ENCODE peak calls at places on chromosomes 4 and X, in seven cellular contexts. X is Peyer's patch, G is heart right ventricle, E is body of pancreas, K is OCI-LY7, C is WERI-Rb-1, D is uterus. F is an unnamed sample.
A peak's percentile ranks its signal among the peaks of the same experiment; 100 is the strongest.

GRCh38 chr4:150581611-150582010 is 340 bp upstream of the MAB21L2 start:
- DNase-seq in X (no peak), G (no peak), E (no peak), K (no peak), C (no peak), D (no peak), F (peak; percentile 90)

GRCh38 chrX:20118065-20118824 is 1.5 kb upstream of the MAP7D2 start:
- DNase-seq in X (no peak), G (no peak), E (peak; percentile 62), K (no peak), C (no peak), D (no peak), F (no peak)

GRCh38 chr4:2482693-2483092 is 13.8 kb downstream of the RNF4 start:
- DNase-seq in X (peak; percentile 22), G (no peak), E (peak; percentile 69), K (peak; percentile 55), C (peak; percentile 40), D (no peak), F (no peak)

GRCh38 chr4:151687021-151687640 is 73.7 kb downstream of the GATB start:
- DNase-seq in X (no peak), G (no peak), E (no peak), K (no peak), C (no peak), D (no peak), F (no peak)

GRCh38 chr4:89954906-89955305 is 60.3 kb downstream of the MMRN1 start:
- DNase-seq in X (no peak), G (no peak), E (no peak), K (no peak), C (no peak), D (no peak), F (no peak)

GRCh38 chr4:108272046-108272445 is 103.3 kb upstream of the LEF1 start:
- DNase-seq in X (no peak), G (no peak), E (no peak), K (no peak), C (no peak), D (no peak), F (no peak)

GRCh38 chr4:26060286-26060685 is 146.3 kb downstream of the SMIM20 start:
- DNase-seq in X (no peak), G (no peak), E (no peak), K (no peak), C (no peak), D (no peak), F (no peak)

GRCh38 chr4:37827030-37827705 is 682 bp downstream of the PGM2 start:
- DNase-seq in X (peak; percentile 21), G (no peak), E (no peak), K (peak; percentile 31), C (no peak), D (peak; percentile 24), F (no peak)

GRCh38 chr4:9880411-9881197 is 99.2 kb downstream of the DRD5 start:
- DNase-seq in X (no peak), G (no peak), E (peak; percentile 4), K (no peak), C (peak; percentile 28), D (no peak), F (no peak)

GRCh38 chr4:76630748-76631147 is 195.7 kb downstream of the SHROOM3 start:
- DNase-seq in X (no peak), G (no peak), E (no peak), K (no peak), C (no peak), D (no peak), F (no peak)

GRCh38 chr4:76623217-76624060 is 188.4 kb downstream of the SHROOM3 start:
- DNase-seq in X (no peak), G (no peak), E (peak; percentile 9), K (no peak), C (no peak), D (no peak), F (no peak)

GRCh38 chr4:76625316-76625715 is 190.3 kb downstream of the SHROOM3 start:
- DNase-seq in X (no peak), G (no peak), E (no peak), K (no peak), C (no peak), D (no peak), F (no peak)

GRCh38 chr4:76624271-76624681 is 189.2 kb downstream of the SHROOM3 start:
- DNase-seq in X (no peak), G (no peak), E (peak; percentile 91), K (no peak), C (no peak), D (peak; percentile 52), F (no peak)

DNA sequence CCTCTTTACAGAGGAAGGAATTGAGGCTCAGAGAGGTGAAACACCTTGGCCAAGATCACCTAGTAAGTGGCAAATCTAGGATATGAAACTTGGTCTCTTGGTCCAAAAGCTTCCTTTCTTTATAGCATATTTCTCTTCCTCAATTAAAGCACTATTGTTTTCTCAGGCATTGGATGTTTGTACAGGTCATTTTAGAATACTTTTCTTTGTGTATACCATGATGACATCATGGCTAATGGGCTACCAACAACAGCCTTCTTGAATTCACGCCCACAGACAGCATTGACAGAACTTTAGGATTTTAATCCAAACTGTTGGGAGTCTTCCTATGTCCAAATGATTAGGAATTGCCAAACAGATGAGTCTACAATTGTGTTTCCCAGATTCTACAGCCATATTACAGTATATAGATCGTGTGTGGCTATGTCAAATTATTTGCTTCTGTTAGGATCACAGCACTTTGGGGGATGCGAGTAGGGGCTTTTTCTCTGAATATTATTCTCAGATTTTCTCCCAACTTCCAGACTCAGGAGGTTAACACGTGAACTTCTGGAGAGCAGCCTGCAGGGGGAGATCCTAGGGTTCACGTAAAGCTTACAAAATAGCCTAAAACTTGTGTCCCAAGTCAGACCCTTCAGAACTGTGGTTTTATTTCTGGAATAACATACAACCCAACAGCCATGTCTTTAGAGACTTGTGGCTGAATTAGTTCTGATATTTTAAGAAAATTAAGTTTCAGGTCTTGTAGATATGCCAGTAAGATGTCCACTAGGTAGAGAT is 191.8 kb downstream of the SHROOM3 start:
- DNase-seq in X (no peak), G (no peak), E (no peak), K (no peak), C (no peak), D (no peak), F (peak; percentile 13)
- TF ChIP-seq CTCF in X (no peak), G (peak; percentile 12), E (no peak), K (peak; percentile 48), C (peak; percentile 48), D (no peak), F (peak; percentile 60)

DNA sequence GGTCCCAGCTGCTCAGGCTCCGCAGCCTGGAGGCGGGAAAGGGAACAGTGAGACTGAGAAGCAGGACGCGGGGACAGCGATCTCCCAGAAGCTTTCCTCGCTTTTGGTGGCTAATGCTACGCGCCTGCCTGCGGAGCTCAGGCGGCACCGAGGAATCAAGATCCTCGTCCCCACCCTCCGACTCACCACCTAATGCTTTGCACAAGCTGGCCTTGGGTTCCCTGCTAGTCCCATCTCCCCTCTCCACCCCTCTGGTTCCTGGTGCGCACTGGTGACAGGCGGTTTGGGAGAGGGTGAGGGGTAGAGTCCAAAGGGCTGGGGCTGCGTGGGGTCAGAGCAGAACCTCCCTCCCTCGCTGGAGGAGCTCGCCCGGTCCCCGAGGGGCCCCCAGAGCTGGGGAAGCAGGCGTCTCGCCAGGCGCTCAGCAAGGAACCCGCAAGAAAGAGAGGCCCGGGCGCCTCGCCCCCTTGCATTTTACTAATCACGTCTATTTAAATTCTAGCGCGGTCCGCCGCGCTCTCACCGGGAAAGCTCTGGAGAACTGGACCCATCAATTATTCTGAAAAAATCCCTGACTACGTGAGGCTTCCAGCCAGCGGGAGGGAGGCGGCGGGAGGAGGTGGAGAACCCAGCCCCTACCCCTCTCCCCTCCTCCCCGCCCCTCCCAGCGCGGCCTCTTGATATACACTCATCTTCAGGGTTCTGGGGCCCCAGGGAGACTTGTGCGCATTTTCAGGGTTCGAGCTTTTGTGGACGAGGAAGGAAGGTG is 9.1 kb downstream of the POU4F2 start:
- DNase-seq in X (no peak), G (no peak), E (no peak), K (no peak), C (no peak), D (no peak), F (no peak)
- H3K4me3 ChIP-seq in X (no peak overlapping the region), G (no peak overlapping the region), E (no peak overlapping the region), K (no peak overlapping the region), C (no peak overlapping the region), D (no peak overlapping the region), F (peak overlapping the region; percentile 10)

GRCh38 chr4:6063684-6064083 is 45.5 kb upstream of the C4orf50 start:
- DNase-seq in X (no peak), G (no peak), E (no peak), K (no peak), C (no peak), D (no peak), F (no peak)
- H3K9me3 ChIP-seq in X (peaks cover 9% of the 10 kb centered on the region), G (peaks cover 8% of the 10 kb centered on the region), E (no peaks in the 10 kb centered on the region), K (peaks cover 13% of the 10 kb centered on the region), C (peaks cover 13% of the 10 kb centered on the region), D (peaks cover 10% of the 10 kb centered on the region), F (no peaks in the 10 kb centered on the region)

GRCh38 chr4:148999924-149000323 is 557.7 kb upstream of the NR3C2 start:
- DNase-seq in X (no peak), G (no peak), E (no peak), K (no peak), C (no peak), D (no peak), F (no peak)

DNA sequence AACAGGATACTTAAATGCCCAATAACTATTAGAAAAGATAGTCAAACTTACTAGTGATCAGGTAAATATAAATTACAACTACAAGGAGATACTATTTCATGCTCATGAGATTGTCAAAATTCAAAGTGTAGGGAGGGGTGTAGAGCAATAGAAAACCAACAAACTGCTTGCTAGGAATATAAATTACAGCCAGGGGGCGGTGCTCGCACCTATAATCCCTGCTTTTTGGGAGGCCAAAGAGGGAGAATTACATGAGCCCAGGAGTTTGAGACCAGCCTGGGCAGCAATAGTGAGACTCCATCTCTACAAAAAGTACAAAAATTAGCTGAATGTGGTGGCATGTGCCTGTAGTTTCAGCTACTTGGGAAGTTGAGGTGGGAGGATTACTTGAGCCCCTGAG is 556.5 kb upstream of the NR3C2 start:
- DNase-seq in X (no peak), G (no peak), E (no peak), K (peak; percentile 32), C (peak; percentile 47), D (no peak), F (peak; percentile 23)
- TF ChIP-seq CTCF in X (no peak), G (peak; percentile 16), E (no peak), K (peak; percentile 78), C (peak; percentile 60), D (no peak), F (peak; percentile 53)